ENCODE peak calls at places on chromosomes 1 and 21, in ten cellular contexts. I is AG09309; L is aorta; Q is epithelial cell of esophagus; W is HepG2; A is GM12878; D is H1; K is CD8-positive, alpha-beta T cell; H is heart right ventricle; Z is choroid plexus epithelial cell. T is an unnamed sample.

GRCh38 chr1:41673806-41674205 is 189.3 kb upstream of the EDN2 start:
- DNase-seq in W (no peak), Z (no peak), K (no peak), D (no peak), A (no peak), H (no peak), Q (no peak), I (no peak), L (no peak), T (no peak)

GRCh38 chr1:56397811-56398231 is 181.5 kb downstream of the PLPP3 start:
- DNase-seq in L (no peak), Z (peak), Q (peak), A (no peak), D (no peak), I (peak), K (no peak), W (no peak), H (no peak), T (peak)

GRCh38 chr1:53470155-53470554 is 11.0 kb downstream of the DMRTB1 start:
- DNase-seq in W (peak), H (peak), Q (peak), I (peak), K (no peak), L (peak), D (peak), Z (peak), A (no peak), T (peak)

GRCh38 chr1:174344162-174344561 is 103.6 kb upstream of the GPR52 start:
- DNase-seq in Z (no peak), A (no peak), I (no peak), W (no peak), K (no peak), H (no peak), Q (no peak), D (no peak), L (no peak), T (no peak)

GRCh38 chr1:10265027-10265426 is 54.7 kb downstream of the KIF1B start:
- DNase-seq in D (no peak), Q (no peak), Z (no peak), I (no peak), K (no peak), L (no peak), W (no peak), H (no peak), A (no peak), T (no peak)

GRCh38 chr1:64540265-64540791 is 70.4 kb downstream of the CACHD1 start:
- DNase-seq in Z (peak), L (no peak), H (no peak), Q (peak), W (no peak), A (no peak), K (no peak), D (no peak), I (peak), T (peak)

GRCh38 chr1:246961939-246962373 is 30.2 kb upstream of the AHCTF1 start:
- DNase-seq in Q (no peak), I (peak), D (no peak), H (no peak), L (peak), A (no peak), W (no peak), Z (peak), K (no peak), T (no peak)

GRCh38 chr1:228689255-228689654 is 46.0 kb upstream of the RHOU start:
- DNase-seq in D (no peak), K (no peak), Q (no peak), I (no peak), Z (no peak), H (no peak), W (no peak), L (no peak), A (no peak), T (no peak)

GRCh38 chr21:41663805-41664788 is 102.8 kb downstream of the RIPK4 start:
- DNase-seq in K (no peak), W (peak), I (no peak), A (peak), Q (peak), H (no peak), Z (peak), D (no peak), L (no peak), T (no peak)

GRCh38 chr1:64906447-64906846 is 59.9 kb downstream of the JAK1 start:
- DNase-seq in L (no peak), I (no peak), W (peak), H (no peak), D (no peak), Q (peak), Z (no peak), A (no peak), K (no peak), T (peak)

GRCh38 chr1:98677288-98677687 is 15.8 kb downstream of the SNX7 start:
- DNase-seq in W (no peak), Z (peak), D (no peak), A (no peak), L (no peak), Q (peak), H (no peak), I (peak), K (no peak), T (peak)

GRCh38 chr1:12173631-12174121 is 6.9 kb downstream of the TNFRSF1B start:
- DNase-seq in Q (no peak), L (peak), I (no peak), K (peak), W (no peak), D (no peak), H (no peak), A (no peak), Z (peak), T (no peak)

GRCh38 chr1:244099258-244099930 is 48.3 kb downstream of the ZBTB18 start:
- DNase-seq in D (no peak), Z (no peak), H (no peak), A (no peak), K (no peak), W (no peak), I (no peak), Q (peak), L (no peak), T (no peak)

GRCh38 chr1:156924478-156925153 is 4.2 kb downstream of the LRRC71 start:
- DNase-seq in I (no peak), D (no peak), A (no peak), Q (no peak), Z (no peak), H (no peak), W (no peak), K (no peak), L (no peak), T (no peak)

GRCh38 chr1:208433086-208433485 is 188.9 kb upstream of the PLXNA2 start:
- DNase-seq in H (no peak), Q (peak), I (peak), K (no peak), D (no peak), L (no peak), Z (no peak), A (no peak), W (no peak), T (peak)

GRCh38 chr1:157194739-157195520 is 56.7 kb upstream of the ETV3 start:
- DNase-seq in Q (no peak), H (no peak), Z (no peak), W (no peak), K (no peak), A (no peak), I (no peak), L (no peak), D (no peak), T (no peak)

GRCh38 chr1:63705058-63705457 is 68.8 kb upstream of the ROR1 start:
- DNase-seq in Q (no peak), D (no peak), L (no peak), A (no peak), H (no peak), I (no peak), K (no peak), Z (no peak), W (peak), T (no peak)

GRCh38 chr1:116273042-116273783 is 99.8 kb upstream of the ATP1A1 start:
- DNase-seq in Q (peak), K (no peak), Z (no peak), A (no peak), L (no peak), I (no peak), D (no peak), W (peak), H (peak), T (no peak)

GRCh38 chr1:42926235-42926869 is 32.3 kb downstream of the SLC2A1 start:
- DNase-seq in Q (no peak), D (no peak), L (no peak), H (no peak), A (no peak), K (no peak), W (no peak), I (no peak), Z (no peak), T (no peak)

GRCh38 chr1:210535796-210536195 is 207.1 kb downstream of the HHAT start:
- DNase-seq in Z (no peak), Q (no peak), D (no peak), H (no peak), L (no peak), W (no peak), I (no peak), K (no peak), A (no peak), T (no peak)

GRCh38 chr1:4673494-4673893 is 19.1 kb downstream of the AJAP1 start:
- DNase-seq in D (no peak), K (no peak), Z (no peak), W (no peak), L (no peak), H (no peak), Q (no peak), A (no peak), I (no peak), T (no peak)

GRCh38 chr1:23911924-23912323 is 1.2 kb downstream of the CNR2 start:
- DNase-seq in Z (no peak), D (no peak), W (no peak), Q (no peak), I (no peak), H (no peak), L (no peak), K (no peak), A (no peak), T (no peak)
- H3K4me3 ChIP-seq in Z (no peak), D (no peak), W (no peak), Q (no peak), I (no peak), H (no peak), L (no peak), K (no peak), A (peak), T (no peak)

GRCh38 chr1:167105150-167105840 is 11.4 kb downstream of the STYXL2 start:
- DNase-seq in W (no peak), K (no peak), I (no peak), A (no peak), H (no peak), Z (peak), L (no peak), D (no peak), Q (no peak), T (no peak)
- H3K4me3 ChIP-seq in W (no peak), K (no peak), I (no peak), A (no peak), H (no peak), Z (no peak), L (no peak), D (no peak), Q (no peak), T (no peak)

DNA sequence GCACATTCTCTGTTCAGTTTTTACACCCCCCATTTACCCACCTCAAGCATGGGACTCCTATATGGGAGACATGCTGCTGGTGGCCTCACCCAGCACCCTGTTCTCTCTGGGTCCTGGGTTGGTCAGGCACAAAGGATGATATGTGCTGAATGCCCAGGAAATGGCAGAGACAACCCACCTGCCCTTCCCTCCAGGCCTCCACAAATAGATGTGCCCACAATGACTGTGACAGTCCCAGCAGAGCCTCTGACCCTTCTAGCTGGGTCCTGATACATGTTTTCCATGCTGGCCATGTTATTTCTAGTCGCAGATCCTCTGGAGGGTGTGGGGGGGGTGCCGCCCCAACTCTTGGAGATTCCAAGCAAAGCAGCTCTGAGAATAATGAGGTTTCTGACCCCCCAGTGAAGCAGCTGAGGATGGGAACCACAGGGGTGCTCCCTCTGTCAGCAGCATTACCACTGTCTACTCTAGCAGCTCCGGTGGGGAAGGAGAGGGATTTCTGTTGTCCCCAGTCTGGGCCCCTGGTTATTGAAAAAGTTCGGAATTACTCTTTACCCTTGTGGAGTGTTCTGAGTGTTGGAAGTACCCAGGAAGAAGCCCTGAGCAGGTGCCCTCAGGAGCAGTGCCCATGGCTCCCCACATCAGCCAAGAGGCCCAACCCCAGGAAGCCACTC is 1.2 kb upstream of the CCDC28B start:
- DNase-seq in W (no peak), I (no peak), H (no peak), A (no peak), L (no peak), D (no peak), Q (no peak), Z (no peak), K (no peak), T (no peak)
- H3K4me3 ChIP-seq in W (no peak), I (no peak), H (peak), A (no peak), L (no peak), D (peak), Q (no peak), Z (no peak), K (no peak), T (no peak)

DNA sequence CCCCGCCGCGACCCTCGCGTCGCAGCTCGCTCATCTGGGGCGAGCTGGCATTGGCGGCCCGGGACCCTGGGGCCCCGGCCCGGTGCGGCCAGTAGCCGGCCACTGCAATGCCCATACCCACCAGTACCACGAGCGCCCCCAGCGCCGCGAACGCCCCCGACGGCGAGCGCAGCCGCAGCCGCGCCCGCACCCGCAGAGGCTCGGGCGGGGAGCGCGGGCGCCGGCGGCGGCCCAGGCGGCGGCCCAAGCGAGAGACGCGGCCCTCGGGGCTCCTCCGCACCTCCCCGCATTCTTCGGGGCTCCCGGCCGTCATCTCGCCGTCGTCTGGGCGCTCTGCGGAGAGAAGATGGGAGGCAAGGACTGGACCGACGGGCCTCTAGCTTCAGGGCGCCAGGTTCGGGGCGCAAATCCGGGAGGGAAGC is 2.2 kb downstream of the TMEM200B start:
- DNase-seq in D (no peak), L (no peak), W (no peak), Q (no peak), I (no peak), K (no peak), A (no peak), H (no peak), Z (no peak), T (no peak)
- H3K4me3 ChIP-seq in D (peak), L (peak), W (no peak), Q (peak), I (peak), K (peak), A (peak), H (peak), Z (peak), T (peak)

T was measured in bronchial epithelial cell.